ENCODE peak calls at places on chromosome 16, in five cellular contexts. B, U, E, T and Q are unnamed samples.

GRCh38 chr16:47927330-47927729 is 228.5 kb downstream of the ABCC12 start:
- DNase-seq in E (no peak), T (no peak), U (peak), B (no peak), Q (no peak)

GRCh38 chr16:91484-91883 is 13.5 kb downstream of the MPG start:
- DNase-seq in E (no peak), T (peak), U (no peak), B (no peak), Q (no peak)

GRCh38 chr16:4350365-4350786 is 745 bp downstream of the PAM16 start:
- DNase-seq in T (no peak), E (no peak), B (no peak), U (no peak), Q (no peak)

GRCh38 chr16:11201498-11202259 is 54.3 kb downstream of the SOCS1 start:
- DNase-seq in B (peak), T (peak), E (no peak), U (no peak), Q (no peak)

GRCh38 chr16:177981-178676 is 1.6 kb downstream of the HBA1 start:
- DNase-seq in U (no peak), E (no peak), T (peak), B (no peak), Q (no peak)

GRCh38 chr16:760498-761343 is at the start of gene MSLN:
- DNase-seq in T (no peak), E (no peak), B (no peak), U (no peak), Q (no peak)

GRCh38 chr16:10831899-10832886 is 13.6 kb upstream of the TVP23A start:
- DNase-seq in B (no peak), T (no peak), U (no peak), E (no peak), Q (no peak)

GRCh38 chr16:85998868-85999729 is 100.1 kb downstream of the IRF8 start:
- DNase-seq in E (no peak), B (no peak), U (no peak), T (no peak), Q (no peak)

GRCh38 chr16:27639588-27640276 is 89.8 kb downstream of the KATNIP start:
- DNase-seq in T (peak), E (no peak), B (peak), U (peak), Q (peak)

GRCh38 chr16:74742051-74742481 is 32.6 kb downstream of the FA2H start:
- DNase-seq in T (no peak), B (no peak), U (peak), E (no peak), Q (no peak)

GRCh38 chr16:88303890-88304819 is 78.6 kb upstream of the ZNF469 start:
- DNase-seq in E (no peak), B (no peak), U (peak), T (peak), Q (no peak)

GRCh38 chr16:88611220-88611821 is 27.1 kb upstream of the IL17C start:
- DNase-seq in U (no peak), B (peak), T (peak), E (no peak), Q (no peak)

GRCh38 chr16:12089492-12090161 is 113.1 kb downstream of the SNX29 start:
- DNase-seq in U (peak), T (peak), B (peak), E (no peak), Q (no peak)

GRCh38 chr16:26606381-26607150 is 460.2 kb upstream of the C16orf82 start:
- DNase-seq in T (no peak), B (no peak), U (no peak), E (no peak), Q (no peak)

GRCh38 chr16:4414187-4414909 is 2.0 kb downstream of the CORO7 start:
- DNase-seq in E (peak), B (no peak), U (no peak), T (peak), Q (peak)

GRCh38 chr16:22075776-22076175 is 16.6 kb upstream of the VWA3A start:
- DNase-seq in E (no peak), B (no peak), U (no peak), T (peak), Q (no peak)

GRCh38 chr16:87780385-87780989 is 14.7 kb upstream of the KLHDC4 start:
- DNase-seq in B (no peak), E (peak), U (no peak), T (peak), Q (peak)

GRCh38 chr16:46607529-46607928 is 13.7 kb downstream of the SHCBP1 start:
- DNase-seq in U (peak), E (peak), B (peak), T (no peak), Q (no peak)

GRCh38 chr16:77788196-77789084 is at the start of gene VAT1L:
- DNase-seq in E (no peak), T (peak), B (peak), U (no peak), Q (no peak)

GRCh38 chr16:68166264-68166663 is 69.7 kb downstream of the ESRP2 start:
- DNase-seq in B (no peak), U (no peak), T (no peak), E (no peak), Q (no peak)

GRCh38 chr16:2798723-2799204 is 494 bp downstream of the PRSS41 start:
- DNase-seq in U (no peak), E (no peak), T (peak), B (no peak), Q (no peak)

GRCh38 chr16:79599837-79600635 is 501 bp downstream of the MAF start:
- DNase-seq in U (no peak), B (peak), E (no peak), T (peak), Q (no peak)

GRCh38 chr16:13926507-13926906 is 6.6 kb downstream of the ERCC4 start:
- DNase-seq in T (no peak), U (no peak), B (no peak), E (no peak), Q (no peak)

GRCh38 chr16:46688101-46688656 is 799 bp downstream of the VPS35 start:
- DNase-seq in T (no peak), U (no peak), E (no peak), B (no peak), Q (peak)

GRCh38 chr16:15976929-15977637 is 27.7 kb downstream of the ABCC1 start:
- DNase-seq in B (no peak), T (no peak), U (peak), E (no peak), Q (no peak)

GRCh38 chr16:22977294-22977697 is 163.3 kb downstream of the HS3ST2 start:
- DNase-seq in E (no peak), U (no peak), T (no peak), B (peak), Q (no peak)

GRCh38 chr16:21130811-21131210 is 19.8 kb downstream of the DNAH3 start:
- DNase-seq in B (peak), T (no peak), U (no peak), E (no peak), Q (no peak)

GRCh38 chr16:10883004-10883403 is 6.0 kb downstream of the CIITA start:
- DNase-seq in E (no peak), T (no peak), B (peak), U (no peak), Q (no peak)

GRCh38 chr16:80718480-80719220 is 85.7 kb downstream of the CDYL2 start:
- DNase-seq in B (peak), U (peak), E (no peak), T (no peak), Q (no peak)

GRCh38 chr16:27547134-27547533 is 2.6 kb downstream of the GTF3C1 start:
- DNase-seq in T (peak), B (no peak), U (peak), E (no peak), Q (no peak)

GRCh38 chr16:69494993-69495392 is 70.6 kb downstream of the CYB5B start:
- DNase-seq in B (peak), U (no peak), T (no peak), E (no peak), Q (no peak)

GRCh38 chr16:86577314-86577971 is 906 bp upstream of the FOXL1 start:
- DNase-seq in B (peak), U (no peak), T (peak), E (no peak), Q (no peak)

GRCh38 chr16:86364653-86365380 is 145.5 kb upstream of the FOXF1 start:
- DNase-seq in T (no peak), E (no peak), B (no peak), U (no peak), Q (no peak)

GRCh38 chr16:84478172-84478948 is 26.1 kb downstream of the MEAK7 start:
- DNase-seq in E (no peak), U (peak), B (no peak), T (peak), Q (no peak)
- H3K4me3 ChIP-seq in E (no peak), U (no peak), B (no peak), T (no peak), Q (no peak)

GRCh38 chr16:53775106-53775820 is 71.3 kb downstream of the FTO start:
- DNase-seq in U (no peak), E (no peak), T (no peak), B (no peak), Q (no peak)
- H3K4me3 ChIP-seq in U (no peak), E (no peak), T (no peak), B (no peak), Q (no peak)

GRCh38 chr16:57627184-57627871 is 1.1 kb upstream of the ADGRG1 start:
- DNase-seq in T (peak), U (peak), E (no peak), B (peak), Q (no peak)

GRCh38 chr16:57629516-57630401 is 1.3 kb downstream of the ADGRG1 start:
- DNase-seq in T (peak), E (no peak), U (no peak), B (no peak), Q (no peak)

GRCh38 chr16:57628782-57629181 is 352 bp downstream of the ADGRG1 start:
- DNase-seq in U (no peak), E (no peak), T (no peak), B (no peak), Q (no peak)

GRCh38 chr16:57626420-57627170 is 1.8 kb upstream of the ADGRG1 start:
- DNase-seq in E (no peak), B (no peak), U (no peak), T (peak), Q (no peak)

DNA sequence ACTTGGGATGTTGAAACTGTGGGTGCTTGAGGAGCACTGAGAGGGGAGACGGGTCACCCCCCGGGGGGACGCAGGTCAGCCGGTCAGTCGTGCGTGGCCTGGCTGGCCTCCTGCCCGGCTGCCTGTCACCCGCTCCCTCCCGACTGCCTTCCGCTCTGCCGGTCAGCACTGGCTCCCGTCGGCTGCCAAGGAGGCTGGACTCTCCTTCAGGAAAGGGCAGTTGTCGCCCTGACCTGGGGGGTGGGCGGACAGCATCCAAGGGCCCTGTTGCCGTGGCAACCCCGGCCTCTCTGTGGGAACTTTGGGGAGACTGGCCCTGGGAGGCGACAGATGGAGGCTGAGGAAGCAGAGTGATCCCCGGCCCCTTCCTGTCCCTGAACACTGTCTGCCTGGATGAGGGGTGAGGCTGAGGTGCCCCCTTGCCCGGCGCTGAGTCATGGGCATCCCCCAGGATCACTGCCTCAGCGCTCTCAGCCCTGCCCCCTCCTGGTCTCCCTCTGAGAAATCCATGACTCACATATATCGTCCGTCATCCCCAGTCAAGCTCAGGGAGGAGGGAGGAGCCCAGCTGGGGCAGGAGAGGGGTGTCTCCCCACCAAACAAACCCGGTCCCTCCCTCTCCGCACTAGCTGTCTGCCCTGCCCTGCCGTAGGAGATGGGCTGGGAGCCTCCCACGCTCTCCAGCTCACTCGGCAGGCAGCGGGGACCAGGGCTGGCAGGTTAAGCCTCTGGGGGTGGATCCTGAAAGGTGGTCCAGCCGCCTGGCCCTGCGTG is at the start of gene ADGRG1:
- DNase-seq in E (no peak), U (peak), T (peak), B (peak), Q (no peak)
- H3K4me3 ChIP-seq in E (no peak), U (peak), T (peak), B (peak), Q (no peak)

GRCh38 chr16:54932737-54933254 is 2.1 kb downstream of the IRX5 start:
- DNase-seq in E (no peak), U (no peak), T (peak), B (peak), Q (no peak)

GRCh38 chr16:54933281-54934150 is 2.9 kb downstream of the IRX5 start:
- DNase-seq in U (no peak), E (no peak), T (peak), B (peak), Q (no peak)

GRCh38 chr16:54931041-54931756 is 534 bp downstream of the IRX5 start:
- DNase-seq in B (peak), T (peak), E (peak), U (no peak), Q (no peak)

GRCh38 chr16:54930034-54930938 is at the start of gene IRX5:
- DNase-seq in U (peak), E (peak), T (peak), B (peak), Q (peak)

DNA sequence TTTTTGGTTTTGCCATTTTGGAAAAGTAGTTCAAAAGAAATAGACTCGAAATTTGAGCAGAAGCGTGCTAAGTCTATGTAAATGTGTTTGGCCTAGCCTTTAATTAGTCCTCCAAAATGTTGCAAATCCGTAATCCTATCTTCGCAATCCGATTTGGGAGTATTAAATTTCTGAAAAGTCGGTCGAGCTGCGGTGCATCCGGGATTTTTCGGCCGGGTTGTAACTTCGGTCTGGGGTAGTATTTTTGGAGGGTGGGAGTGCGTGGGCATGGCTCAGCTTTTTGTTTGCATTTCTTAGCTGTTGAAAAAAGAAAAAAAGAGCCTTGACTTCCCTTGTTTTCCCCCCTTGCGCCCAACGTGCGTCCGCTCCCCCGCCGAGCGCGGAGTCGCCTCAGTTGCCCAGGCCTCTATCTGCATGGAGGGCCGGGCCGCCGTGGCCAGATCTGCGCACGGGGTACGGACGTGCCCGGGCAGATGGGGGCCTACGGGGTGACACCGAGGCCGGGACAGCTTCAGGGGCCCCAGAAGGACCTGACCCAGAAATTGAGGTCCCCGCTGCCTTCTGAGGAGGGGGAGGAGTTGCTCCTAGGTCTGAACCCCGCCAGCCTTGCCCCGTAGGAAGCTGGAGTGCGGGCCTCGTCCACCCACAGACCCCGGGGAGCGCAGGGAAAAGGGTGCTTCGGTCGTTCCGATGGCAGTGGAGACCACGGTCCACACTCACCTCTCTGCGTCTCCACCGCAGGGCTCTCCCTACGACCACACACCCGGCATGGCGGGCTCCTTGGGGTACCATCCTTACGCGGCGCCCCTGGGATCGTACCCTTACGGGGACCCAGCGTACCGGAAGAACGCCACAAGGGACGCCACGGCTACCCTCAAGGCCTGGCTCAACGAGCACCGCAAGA is 1.3 kb downstream of the IRX5 start:
- DNase-seq in U (no peak), E (no peak), B (peak), T (peak), Q (no peak)
- H3K4me3 ChIP-seq in U (peak), E (no peak), B (peak), T (peak), Q (no peak)

DNA sequence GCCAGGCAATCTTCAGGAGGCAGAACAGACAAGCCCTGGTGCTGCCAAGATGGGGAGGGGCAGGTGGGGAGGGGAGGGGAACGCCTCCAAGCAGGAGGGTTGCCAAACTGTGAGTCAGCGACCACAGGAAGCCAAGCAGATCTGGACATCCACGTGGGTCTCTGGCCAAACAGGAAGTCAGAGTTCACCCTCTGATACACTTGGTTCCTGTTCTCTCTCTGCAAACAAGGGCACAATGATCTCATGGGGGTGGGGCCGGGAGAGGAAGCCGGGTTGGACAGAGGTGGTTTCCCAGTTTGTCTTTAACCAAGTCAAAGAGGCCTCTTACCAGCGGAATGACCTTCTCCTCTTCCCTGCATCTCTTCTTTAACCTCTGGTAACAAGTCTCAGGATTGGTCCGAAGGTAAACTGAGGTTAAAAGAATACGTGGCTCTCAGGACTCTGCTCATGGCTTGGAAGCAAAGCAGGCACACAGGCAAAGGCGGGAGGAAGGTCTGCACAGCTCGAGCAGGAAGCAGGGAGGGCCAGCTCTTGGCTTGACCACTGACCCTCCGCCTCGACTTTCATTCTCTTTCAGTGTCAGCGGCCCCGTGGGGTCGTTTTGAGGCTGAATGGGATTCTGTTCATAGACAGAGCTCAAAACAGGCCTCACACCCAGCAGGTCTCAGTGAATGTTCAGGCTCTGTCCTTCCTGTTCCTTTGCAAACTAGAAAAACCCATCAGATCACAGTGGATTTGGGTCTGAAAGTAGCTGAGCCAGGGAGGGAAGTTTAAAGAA is 32.9 kb downstream of the TK2 start:
- DNase-seq in U (peak), T (peak), E (peak), B (no peak), Q (peak)
- H3K4me3 ChIP-seq in U (no peak), T (peak), E (no peak), B (no peak), Q (peak)